ENCODE peak calls at places on chromosomes 16 and 17, in eight cellular contexts. One of them, this sample, is unnamed.

GRCh38 chr16:27096375-27096774 is 29.6 kb downstream of the C16orf82 start:
- DNase-seq in HCT116: no peak
- DNase-seq in A549: no peak
- DNase-seq in thoracic aorta: no peak
- DNase-seq in colonic mucosa: no peak
- DNase-seq in ascending aorta: no peak
- DNase-seq in mesenchymal stem cell: no peak
- DNase-seq in WERI-Rb-1: no peak
- DNase-seq in this sample: no peak

GRCh38 chr17:14078027-14078426 is 8.7 kb downstream of the COX10 start:
- DNase-seq in HCT116: no peak
- DNase-seq in A549: no peak
- DNase-seq in thoracic aorta: no peak
- DNase-seq in colonic mucosa: no peak
- DNase-seq in ascending aorta: no peak
- DNase-seq in mesenchymal stem cell: peak; percentile 39
- DNase-seq in WERI-Rb-1: no peak
- DNase-seq in this sample: no peak

GRCh38 chr16:69917739-69918138 is 33.4 kb upstream of the CLEC18A start:
- DNase-seq in HCT116: no peak
- DNase-seq in A549: peak; percentile 87
- DNase-seq in thoracic aorta: no peak
- DNase-seq in colonic mucosa: no peak
- DNase-seq in ascending aorta: no peak
- DNase-seq in mesenchymal stem cell: peak; percentile 87
- DNase-seq in WERI-Rb-1: no peak
- DNase-seq in this sample: no peak

GRCh38 chr17:40351185-40352043 is 13.1 kb downstream of the GJD3 start:
- DNase-seq in HCT116: no peak
- DNase-seq in A549: no peak
- DNase-seq in thoracic aorta: no peak
- DNase-seq in colonic mucosa: peak; percentile 16
- DNase-seq in ascending aorta: no peak
- DNase-seq in mesenchymal stem cell: no peak
- DNase-seq in WERI-Rb-1: peak; percentile 70
- DNase-seq in this sample: no peak

GRCh38 chr16:649646-650045 is 481 bp downstream of the WDR90 start:
- DNase-seq in HCT116: no peak
- DNase-seq in A549: no peak
- DNase-seq in thoracic aorta: no peak
- DNase-seq in colonic mucosa: no peak
- DNase-seq in ascending aorta: no peak
- DNase-seq in mesenchymal stem cell: peak; percentile 34
- DNase-seq in WERI-Rb-1: no peak
- DNase-seq in this sample: no peak

GRCh38 chr17:57833597-57833939 is 16.3 kb downstream of the MRPS23 start:
- DNase-seq in HCT116: no peak
- DNase-seq in A549: no peak
- DNase-seq in thoracic aorta: no peak
- DNase-seq in colonic mucosa: no peak
- DNase-seq in ascending aorta: no peak
- DNase-seq in mesenchymal stem cell: no peak
- DNase-seq in WERI-Rb-1: no peak
- DNase-seq in this sample: no peak

GRCh38 chr17:2084766-2085647 is 30.1 kb downstream of the HIC1 start:
- DNase-seq in HCT116: no peak
- DNase-seq in A549: peak; percentile 67
- DNase-seq in thoracic aorta: no peak
- DNase-seq in colonic mucosa: peak; percentile 84
- DNase-seq in ascending aorta: no peak
- DNase-seq in mesenchymal stem cell: peak; percentile 89
- DNase-seq in WERI-Rb-1: no peak
- DNase-seq in this sample: no peak

GRCh38 chr16:11621920-11622651 is 35.4 kb upstream of the LITAF start:
- DNase-seq in HCT116: no peak
- DNase-seq in A549: no peak
- DNase-seq in thoracic aorta: no peak
- DNase-seq in colonic mucosa: no peak
- DNase-seq in ascending aorta: no peak
- DNase-seq in mesenchymal stem cell: no peak
- DNase-seq in WERI-Rb-1: no peak
- DNase-seq in this sample: no peak

GRCh38 chr16:29712770-29713169 is 33.0 kb downstream of the C16orf54 start:
- DNase-seq in HCT116: no peak
- DNase-seq in A549: no peak
- DNase-seq in thoracic aorta: no peak
- DNase-seq in colonic mucosa: no peak
- DNase-seq in ascending aorta: no peak
- DNase-seq in mesenchymal stem cell: no peak
- DNase-seq in WERI-Rb-1: no peak
- DNase-seq in this sample: no peak

GRCh38 chr16:29714972-29715371 is 30.8 kb downstream of the C16orf54 start:
- DNase-seq in HCT116: no peak
- DNase-seq in A549: no peak
- DNase-seq in thoracic aorta: no peak
- DNase-seq in colonic mucosa: no peak
- DNase-seq in ascending aorta: no peak
- DNase-seq in mesenchymal stem cell: no peak
- DNase-seq in WERI-Rb-1: no peak
- DNase-seq in this sample: no peak

GRCh38 chr16:29714396-29714795 is 31.4 kb downstream of the C16orf54 start:
- DNase-seq in HCT116: no peak
- DNase-seq in A549: no peak
- DNase-seq in thoracic aorta: no peak
- DNase-seq in colonic mucosa: no peak
- DNase-seq in ascending aorta: no peak
- DNase-seq in mesenchymal stem cell: no peak
- DNase-seq in WERI-Rb-1: no peak
- DNase-seq in this sample: no peak

GRCh38 chr16:29708917-29709600 is 30.1 kb downstream of the QPRT start:
- DNase-seq in HCT116: no peak
- DNase-seq in A549: no peak
- DNase-seq in thoracic aorta: no peak
- DNase-seq in colonic mucosa: no peak
- DNase-seq in ascending aorta: no peak
- DNase-seq in mesenchymal stem cell: no peak
- DNase-seq in WERI-Rb-1: no peak
- DNase-seq in this sample: no peak

DNA sequence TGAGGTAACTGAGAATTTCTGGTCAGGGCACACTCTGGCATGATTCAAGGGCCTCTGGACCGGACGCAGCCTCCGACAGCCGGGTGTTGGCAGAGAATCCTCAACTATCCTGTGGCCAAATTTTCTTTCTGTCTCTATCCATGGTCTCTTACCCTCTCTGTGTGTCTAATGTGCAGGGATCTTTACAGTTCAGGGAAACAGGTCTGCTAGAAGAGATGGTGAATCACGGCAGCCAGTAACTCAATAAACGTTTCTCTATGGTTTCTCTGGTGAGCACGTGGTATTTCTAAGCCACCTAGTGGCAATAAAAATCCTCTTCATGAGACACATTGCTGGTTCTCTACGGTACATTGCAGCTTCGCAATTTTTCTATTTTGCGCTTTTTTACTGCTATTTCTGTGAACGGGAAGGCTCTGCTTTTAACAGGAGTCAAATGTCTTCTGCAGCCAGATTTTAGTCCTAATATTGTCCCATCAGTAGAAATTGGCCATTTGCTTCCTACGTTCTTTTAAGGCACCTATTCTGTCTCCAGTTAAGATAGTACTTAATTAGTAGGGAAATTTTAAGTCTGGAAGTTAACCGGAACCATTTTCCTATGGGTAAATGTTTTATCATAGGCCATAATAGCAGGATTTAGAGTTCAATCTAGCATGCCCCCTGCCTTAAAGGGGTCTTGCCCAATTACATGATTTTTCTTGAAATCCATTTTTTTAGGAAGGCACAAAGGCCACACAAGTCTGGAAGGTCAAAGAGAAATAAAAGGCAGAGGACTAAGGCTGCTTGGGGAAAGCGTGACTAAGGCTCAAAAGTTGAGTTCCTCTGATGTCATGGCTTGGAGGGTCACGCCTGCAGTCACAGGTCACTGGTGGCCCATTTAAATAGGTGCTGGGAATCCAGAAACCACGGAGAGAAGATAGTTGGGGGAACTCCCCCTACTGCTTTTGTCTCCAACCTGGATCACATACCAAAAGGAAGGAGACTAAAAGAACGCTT is 31.5 kb downstream of the QPRT start:
- DNase-seq in HCT116: peak; percentile 56
- DNase-seq in A549: peak; percentile 66
- DNase-seq in thoracic aorta: no peak
- DNase-seq in colonic mucosa: peak; percentile 45
- DNase-seq in ascending aorta: no peak
- DNase-seq in mesenchymal stem cell: peak; percentile 82
- DNase-seq in WERI-Rb-1: peak; percentile 23
- DNase-seq in this sample: peak; percentile 76
- H3K4me3 ChIP-seq in HCT116: no peak overlapping the region
- H3K4me3 ChIP-seq in A549: no peak overlapping the region
- H3K4me3 ChIP-seq in thoracic aorta: peak overlapping the region; percentile 46
- H3K4me3 ChIP-seq in colonic mucosa: no peak overlapping the region
- H3K4me3 ChIP-seq in ascending aorta: peak overlapping the region; percentile 10
- H3K4me3 ChIP-seq in mesenchymal stem cell: no peak overlapping the region
- H3K4me3 ChIP-seq in WERI-Rb-1: no peak overlapping the region
- H3K4me3 ChIP-seq in this sample: no peak overlapping the region

GRCh38 chr16:3963203-3963602 is 82.7 kb upstream of the CREBBP start:
- DNase-seq in HCT116: no peak
- DNase-seq in A549: no peak
- DNase-seq in thoracic aorta: no peak
- DNase-seq in colonic mucosa: no peak
- DNase-seq in ascending aorta: no peak
- DNase-seq in mesenchymal stem cell: no peak
- DNase-seq in WERI-Rb-1: no peak
- DNase-seq in this sample: peak; percentile 34

GRCh38 chr16:3963886-3964685 is 83.6 kb upstream of the CREBBP start:
- DNase-seq in HCT116: no peak
- DNase-seq in A549: no peak
- DNase-seq in thoracic aorta: no peak
- DNase-seq in colonic mucosa: no peak
- DNase-seq in ascending aorta: no peak
- DNase-seq in mesenchymal stem cell: no peak
- DNase-seq in WERI-Rb-1: no peak
- DNase-seq in this sample: no peak

GRCh38 chr16:3959148-3959547 is 78.6 kb upstream of the CREBBP start:
- DNase-seq in HCT116: no peak
- DNase-seq in A549: peak; percentile 49
- DNase-seq in thoracic aorta: no peak
- DNase-seq in colonic mucosa: no peak
- DNase-seq in ascending aorta: no peak
- DNase-seq in mesenchymal stem cell: peak; percentile 72
- DNase-seq in WERI-Rb-1: no peak
- DNase-seq in this sample: no peak

GRCh38 chr16:3960049-3960809 is 79.7 kb upstream of the CREBBP start:
- DNase-seq in HCT116: no peak
- DNase-seq in A549: no peak
- DNase-seq in thoracic aorta: no peak
- DNase-seq in colonic mucosa: no peak
- DNase-seq in ascending aorta: no peak
- DNase-seq in mesenchymal stem cell: no peak
- DNase-seq in WERI-Rb-1: no peak
- DNase-seq in this sample: no peak

DNA sequence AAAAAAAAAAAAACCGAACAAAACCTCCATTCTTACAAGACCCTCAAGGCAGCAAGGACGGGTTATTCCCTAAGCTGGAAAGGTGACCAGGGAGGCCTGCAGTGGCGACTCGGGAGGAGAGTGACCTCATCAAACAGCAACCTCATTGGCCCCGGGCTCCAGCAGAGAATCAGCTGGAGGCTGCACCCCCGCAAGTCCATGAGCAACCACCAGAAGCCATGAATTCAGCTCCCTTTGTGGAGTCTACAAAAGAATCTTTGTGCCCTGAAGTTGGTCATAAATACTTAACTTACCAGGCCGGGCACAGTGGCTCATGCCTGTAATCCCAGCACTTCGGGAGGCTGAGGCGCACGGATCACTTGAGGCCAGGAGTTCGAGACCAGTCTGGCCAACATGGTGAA is 80.9 kb upstream of the CREBBP start:
- DNase-seq in HCT116: no peak
- DNase-seq in A549: peak; percentile 36
- DNase-seq in thoracic aorta: no peak
- DNase-seq in colonic mucosa: no peak
- DNase-seq in ascending aorta: no peak
- DNase-seq in mesenchymal stem cell: no peak
- DNase-seq in WERI-Rb-1: no peak
- DNase-seq in this sample: no peak
- H3K4me3 ChIP-seq in HCT116: peak overlapping the region; percentile 63
- H3K4me3 ChIP-seq in A549: peak overlapping the region; percentile 38
- H3K4me3 ChIP-seq in thoracic aorta: peak overlapping the region; percentile 76
- H3K4me3 ChIP-seq in colonic mucosa: no peak overlapping the region
- H3K4me3 ChIP-seq in ascending aorta: peak overlapping the region; percentile 41
- H3K4me3 ChIP-seq in mesenchymal stem cell: peak overlapping the region; percentile 76
- H3K4me3 ChIP-seq in WERI-Rb-1: no peak overlapping the region
- H3K4me3 ChIP-seq in this sample: no peak overlapping the region

GRCh38 chr17:42982266-42982665 is 1.9 kb downstream of the RUNDC1 start:
- DNase-seq in HCT116: no peak
- DNase-seq in A549: no peak
- DNase-seq in thoracic aorta: no peak
- DNase-seq in colonic mucosa: no peak
- DNase-seq in ascending aorta: no peak
- DNase-seq in mesenchymal stem cell: no peak
- DNase-seq in WERI-Rb-1: no peak
- DNase-seq in this sample: no peak

GRCh38 chr17:42984486-42984885 is 4.1 kb downstream of the RUNDC1 start:
- DNase-seq in HCT116: no peak
- DNase-seq in A549: no peak
- DNase-seq in thoracic aorta: no peak
- DNase-seq in colonic mucosa: no peak
- DNase-seq in ascending aorta: no peak
- DNase-seq in mesenchymal stem cell: no peak
- DNase-seq in WERI-Rb-1: no peak
- DNase-seq in this sample: no peak

GRCh38 chr17:42980766-42981397 is 517 bp downstream of the RUNDC1 start:
- DNase-seq in HCT116: peak; percentile 31
- DNase-seq in A549: peak; percentile 75
- DNase-seq in thoracic aorta: no peak
- DNase-seq in colonic mucosa: peak; percentile 75
- DNase-seq in ascending aorta: no peak
- DNase-seq in mesenchymal stem cell: peak; percentile 68
- DNase-seq in WERI-Rb-1: peak; percentile 71
- DNase-seq in this sample: peak; percentile 55

GRCh38 chr17:42989146-42989545 is 8.8 kb downstream of the RUNDC1 start:
- DNase-seq in HCT116: no peak
- DNase-seq in A549: no peak
- DNase-seq in thoracic aorta: no peak
- DNase-seq in colonic mucosa: no peak
- DNase-seq in ascending aorta: no peak
- DNase-seq in mesenchymal stem cell: no peak
- DNase-seq in WERI-Rb-1: no peak
- DNase-seq in this sample: no peak

DNA sequence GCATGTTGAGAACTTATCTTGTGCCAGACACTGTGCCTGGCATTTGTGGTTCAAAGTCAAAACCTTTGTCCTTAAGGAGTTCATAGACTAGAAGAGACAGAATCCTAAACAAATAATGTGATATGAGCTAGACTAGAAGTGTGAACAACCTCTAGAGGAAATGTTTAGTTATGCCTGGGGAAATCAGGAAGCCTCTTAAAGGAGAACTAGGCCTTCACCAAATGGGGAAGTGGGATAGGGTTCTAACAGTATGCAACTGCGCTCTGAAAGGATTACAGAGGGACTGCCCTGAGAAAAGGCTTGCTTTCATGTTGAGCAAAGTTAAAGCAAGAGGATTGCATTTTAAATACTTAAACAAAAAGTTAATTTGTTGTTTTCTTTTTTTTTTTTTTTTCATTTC is 4.9 kb downstream of the RUNDC1 start:
- DNase-seq in HCT116: no peak
- DNase-seq in A549: no peak
- DNase-seq in thoracic aorta: no peak
- DNase-seq in colonic mucosa: no peak
- DNase-seq in ascending aorta: no peak
- DNase-seq in mesenchymal stem cell: no peak
- DNase-seq in WERI-Rb-1: no peak
- DNase-seq in this sample: no peak
- H3K4me3 ChIP-seq in HCT116: no peak overlapping the region
- H3K4me3 ChIP-seq in A549: no peak overlapping the region
- H3K4me3 ChIP-seq in thoracic aorta: no peak overlapping the region
- H3K4me3 ChIP-seq in colonic mucosa: no peak overlapping the region
- H3K4me3 ChIP-seq in ascending aorta: no peak overlapping the region
- H3K4me3 ChIP-seq in mesenchymal stem cell: no peak overlapping the region
- H3K4me3 ChIP-seq in WERI-Rb-1: no peak overlapping the region
- H3K4me3 ChIP-seq in this sample: no peak overlapping the region

GRCh38 chr17:7045492-7046126 is 1.7 kb upstream of the SLC16A11 start:
- DNase-seq in HCT116: peak; percentile 67
- DNase-seq in A549: peak; percentile 91
- DNase-seq in thoracic aorta: no peak
- DNase-seq in colonic mucosa: peak; percentile 72
- DNase-seq in ascending aorta: no peak
- DNase-seq in mesenchymal stem cell: peak; percentile 85
- DNase-seq in WERI-Rb-1: no peak
- DNase-seq in this sample: peak; percentile 79
- H3K4me3 ChIP-seq in HCT116: peak overlapping the region; percentile 65
- H3K4me3 ChIP-seq in A549: no peak overlapping the region
- H3K4me3 ChIP-seq in thoracic aorta: peak overlapping the region; percentile 40
- H3K4me3 ChIP-seq in colonic mucosa: peak overlapping the region; percentile 21
- H3K4me3 ChIP-seq in ascending aorta: no peak overlapping the region
- H3K4me3 ChIP-seq in mesenchymal stem cell: no peak overlapping the region
- H3K4me3 ChIP-seq in WERI-Rb-1: peak overlapping the region; percentile 75
- H3K4me3 ChIP-seq in this sample: peak overlapping the region; percentile 66

This sample was measured in Jurkat, Clone E6-1.